ENCODE peak calls at places on chromosomes 13 and 19, in nine cellular contexts. One of them, this sample, is unnamed.

GRCh38 chr13:63124863-63125262 is 1709.2 kb upstream of the PCDH20 start:
- DNase-seq in tibial artery: no peak
- DNase-seq in memory B cell: no peak
- DNase-seq in brain microvascular endothelial cell: no peak
- DNase-seq in naive B cell: no peak
- DNase-seq in cardiac muscle cell: peak
- DNase-seq in epithelial cell of prostate: no peak
- DNase-seq in fibroblast of pulmonary artery: peak
- DNase-seq in EH: peak
- DNase-seq in this sample: no peak

GRCh38 chr19:35107541-35107939 is 8.1 kb upstream of the FXYD3 start:
- DNase-seq in brain microvascular endothelial cell: peak
- DNase-seq in naive B cell: no peak
- DNase-seq in epithelial cell of prostate: peak
- DNase-seq in tibial artery: no peak
- DNase-seq in fibroblast of pulmonary artery: peak
- DNase-seq in memory B cell: no peak
- DNase-seq in EH: peak
- DNase-seq in cardiac muscle cell: no peak
- DNase-seq in this sample: no peak

GRCh38 chr13:23159587-23160240 is 21.1 kb upstream of the SGCG start:
- DNase-seq in fibroblast of pulmonary artery: no peak
- DNase-seq in epithelial cell of prostate: no peak
- DNase-seq in EH: no peak
- DNase-seq in tibial artery: no peak
- DNase-seq in memory B cell: no peak
- DNase-seq in cardiac muscle cell: no peak
- DNase-seq in naive B cell: no peak
- DNase-seq in brain microvascular endothelial cell: no peak
- DNase-seq in this sample: no peak

GRCh38 chr13:42539670-42540069 is 34.3 kb upstream of the TNFSF11 start:
- DNase-seq in naive B cell: no peak
- DNase-seq in tibial artery: no peak
- DNase-seq in EH: no peak
- DNase-seq in brain microvascular endothelial cell: peak
- DNase-seq in fibroblast of pulmonary artery: peak
- DNase-seq in epithelial cell of prostate: peak
- DNase-seq in cardiac muscle cell: no peak
- DNase-seq in memory B cell: no peak
- DNase-seq in this sample: no peak

GRCh38 chr19:51441410-51442390 is 16.6 kb downstream of the SIGLEC8 start:
- DNase-seq in naive B cell: peak
- DNase-seq in EH: no peak
- DNase-seq in memory B cell: peak
- DNase-seq in epithelial cell of prostate: no peak
- DNase-seq in tibial artery: no peak
- DNase-seq in cardiac muscle cell: no peak
- DNase-seq in fibroblast of pulmonary artery: no peak
- DNase-seq in brain microvascular endothelial cell: no peak
- DNase-seq in this sample: peak

GRCh38 chr19:2797280-2797679 is 12.0 kb downstream of the THOP1 start:
- DNase-seq in cardiac muscle cell: no peak
- DNase-seq in brain microvascular endothelial cell: no peak
- DNase-seq in epithelial cell of prostate: no peak
- DNase-seq in tibial artery: no peak
- DNase-seq in memory B cell: no peak
- DNase-seq in fibroblast of pulmonary artery: no peak
- DNase-seq in EH: no peak
- DNase-seq in naive B cell: no peak
- DNase-seq in this sample: no peak

GRCh38 chr19:13366529-13367143 is 139.6 kb downstream of the CACNA1A start:
- DNase-seq in naive B cell: no peak
- DNase-seq in fibroblast of pulmonary artery: peak
- DNase-seq in cardiac muscle cell: peak
- DNase-seq in memory B cell: no peak
- DNase-seq in tibial artery: no peak
- DNase-seq in EH: peak
- DNase-seq in brain microvascular endothelial cell: no peak
- DNase-seq in epithelial cell of prostate: no peak
- DNase-seq in this sample: no peak

GRCh38 chr19:7620442-7621412 is 8.6 kb downstream of the XAB2 start:
- DNase-seq in tibial artery: no peak
- DNase-seq in epithelial cell of prostate: no peak
- DNase-seq in EH: no peak
- DNase-seq in brain microvascular endothelial cell: no peak
- DNase-seq in cardiac muscle cell: no peak
- DNase-seq in naive B cell: no peak
- DNase-seq in fibroblast of pulmonary artery: no peak
- DNase-seq in memory B cell: no peak
- DNase-seq in this sample: no peak

GRCh38 chr19:6740589-6741348 is 1.3 kb downstream of the TRIP10 start:
- DNase-seq in brain microvascular endothelial cell: no peak
- DNase-seq in epithelial cell of prostate: no peak
- DNase-seq in cardiac muscle cell: peak
- DNase-seq in tibial artery: peak
- DNase-seq in naive B cell: peak
- DNase-seq in EH: peak
- DNase-seq in memory B cell: peak
- DNase-seq in fibroblast of pulmonary artery: no peak
- DNase-seq in this sample: no peak

GRCh38 chr19:14507704-14508246 is 10.4 kb downstream of the DNAJB1 start:
- DNase-seq in memory B cell: no peak
- DNase-seq in naive B cell: no peak
- DNase-seq in EH: peak
- DNase-seq in brain microvascular endothelial cell: peak
- DNase-seq in epithelial cell of prostate: no peak
- DNase-seq in tibial artery: no peak
- DNase-seq in cardiac muscle cell: peak
- DNase-seq in fibroblast of pulmonary artery: peak
- DNase-seq in this sample: no peak

GRCh38 chr19:11168568-11168967 is 13.0 kb upstream of the SPC24 start:
- DNase-seq in EH: peak
- DNase-seq in memory B cell: no peak
- DNase-seq in tibial artery: no peak
- DNase-seq in brain microvascular endothelial cell: peak
- DNase-seq in cardiac muscle cell: no peak
- DNase-seq in naive B cell: no peak
- DNase-seq in epithelial cell of prostate: peak
- DNase-seq in fibroblast of pulmonary artery: peak
- DNase-seq in this sample: no peak

This sample was measured in activated CD4-positive, CD25-positive, alpha-beta regulatory T cell treated with anti-CD3 and anti-CD28 coated beads, Interleukin-2, amount 50 U/mL, for 16 hours.